ENCODE peak calls at places on chromosomes 11 and 22, in seven cellular contexts. V is fibroblast of mammary gland, J is fibroblast of pulmonary artery, I is sigmoid colon, L is AG09309, H is OCI-LY7, U is PC-3. R is an unnamed sample.

GRCh38 chr11:119155733-119156492 is 7.1 kb downstream of the ABCG4 start:
- DNase-seq in H (peak; percentile 45), V (peak; percentile 12), L (no peak), U (peak; percentile 36), J (no peak), I (no peak), R (no peak)

GRCh38 chr11:87463486-87464102 is 425.9 kb downstream of the TMEM135 start:
- DNase-seq in L (no peak), I (no peak), J (peak; percentile 5), H (peak; percentile 71), V (peak; percentile 17), U (peak; percentile 84), R (peak; percentile 33)

GRCh38 chr11:44804449-44805151 is 77.8 kb downstream of the TSPAN18 start:
- DNase-seq in I (no peak), V (no peak), H (no peak), J (no peak), U (no peak), L (no peak), R (no peak)

GRCh38 chr11:7457211-7457610 is 28.1 kb upstream of the OLFML1 start:
- DNase-seq in J (no peak), L (peak; percentile 76), V (peak; percentile 60), I (no peak), U (peak; percentile 59), H (no peak), R (peak; percentile 3)

GRCh38 chr11:106304274-106304673 is 226.8 kb downstream of the AASDHPPT start:
- DNase-seq in J (peak; percentile 53), U (no peak), H (no peak), L (peak; percentile 7), I (no peak), V (peak; percentile 47), R (peak; percentile 76)

GRCh38 chr22:50677493-50678217 is 5.0 kb downstream of the SHANK3 start:
- DNase-seq in I (no peak), H (no peak), L (no peak), U (no peak), J (no peak), V (no peak), R (no peak)

GRCh38 chr11:134124660-134125451 is 56.0 kb downstream of the JAM3 start:
- DNase-seq in L (no peak), J (peak; percentile 66), H (no peak), I (peak; percentile 75), U (no peak), V (peak; percentile 66), R (peak; percentile 37)

GRCh38 chr11:11243790-11244469 is 109.1 kb downstream of the CSNK2A3 start:
- DNase-seq in V (no peak), I (no peak), J (peak; percentile 6), U (no peak), L (no peak), H (peak; percentile 87), R (peak; percentile 16)

GRCh38 chr11:67410369-67410831 is 5.1 kb upstream of the CARNS1 start:
- DNase-seq in I (no peak), L (no peak), H (no peak), J (no peak), V (no peak), U (no peak), R (no peak)

GRCh38 chr11:12133539-12134238 is 23.3 kb downstream of the MICAL2 start:
- DNase-seq in J (no peak), V (no peak), I (no peak), L (no peak), U (no peak), H (no peak), R (no peak)

GRCh38 chr22:37062366-37062655 is 10.8 kb downstream of the KCTD17 start:
- DNase-seq in L (no peak), I (no peak), H (no peak), U (no peak), J (no peak), V (no peak), R (no peak)

GRCh38 chr11:112785717-112786116 is 175.5 kb upstream of the NCAM1 start:
- DNase-seq in I (no peak), L (peak; percentile 31), U (no peak), J (peak; percentile 66), H (no peak), V (peak; percentile 62), R (no peak)

GRCh38 chr22:35477911-35478582 is 62.6 kb upstream of the RASD2 start:
- DNase-seq in I (peak; percentile 95), H (no peak), J (peak; percentile 73), V (peak; percentile 90), L (peak; percentile 32), U (peak; percentile 96), R (peak; percentile 23)

GRCh38 chr11:120137611-120138521 is at the start of gene TRIM29:
- DNase-seq in H (no peak), V (no peak), U (peak; percentile 76), J (no peak), I (peak; percentile 48), L (no peak), R (no peak)

GRCh38 chr11:22433066-22433450 is 94.9 kb downstream of the SLC17A6 start:
- DNase-seq in U (no peak), L (no peak), V (no peak), I (no peak), J (no peak), H (no peak), R (peak; percentile 0)

GRCh38 chr11:12285106-12285505 is 92.3 kb upstream of the PARVA start:
- DNase-seq in V (peak; percentile 96), U (peak; percentile 88), I (no peak), L (peak; percentile 94), J (peak; percentile 88), H (no peak), R (peak; percentile 93)

GRCh38 chr22:46070215-46070721 is 80.1 kb upstream of the PPARA start:
- DNase-seq in L (no peak), I (peak; percentile 91), V (peak; percentile 68), J (peak; percentile 62), U (peak; percentile 45), H (peak; percentile 29), R (no peak)

GRCh38 chr22:32660292-32660691 is 141.2 kb upstream of the TIMP3 start:
- DNase-seq in V (peak; percentile 73), H (peak; percentile 66), U (peak; percentile 16), L (no peak), I (peak; percentile 84), J (peak; percentile 78), R (peak; percentile 47)

DNA sequence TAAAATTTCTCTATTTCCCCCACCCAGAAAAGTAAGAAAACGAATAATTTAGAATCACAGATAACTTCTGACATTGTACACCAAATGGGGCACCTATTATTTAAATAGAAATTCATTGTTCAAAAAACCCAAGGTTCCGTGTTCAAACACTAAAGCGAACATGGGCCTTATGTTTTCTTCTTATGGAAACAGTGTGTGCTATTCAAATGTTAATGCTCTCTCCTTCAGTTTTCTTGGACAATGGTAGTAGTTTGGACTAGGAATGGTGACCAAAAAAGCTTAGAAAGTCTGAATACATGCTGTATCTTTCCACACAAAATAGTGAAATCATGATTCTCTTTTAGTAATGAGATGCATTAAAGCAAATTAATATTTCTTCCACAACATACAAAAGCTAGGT is 33.7 kb downstream of the VSIG10L2 start:
- DNase-seq in L (no peak), V (no peak), H (no peak), J (no peak), U (no peak), I (no peak), R (no peak)
- H3K4me3 ChIP-seq in L (no peak overlapping the region), V (no peak overlapping the region), H (no peak overlapping the region), J (no peak overlapping the region), U (no peak overlapping the region), I (no peak overlapping the region), R (no peak overlapping the region)

DNA sequence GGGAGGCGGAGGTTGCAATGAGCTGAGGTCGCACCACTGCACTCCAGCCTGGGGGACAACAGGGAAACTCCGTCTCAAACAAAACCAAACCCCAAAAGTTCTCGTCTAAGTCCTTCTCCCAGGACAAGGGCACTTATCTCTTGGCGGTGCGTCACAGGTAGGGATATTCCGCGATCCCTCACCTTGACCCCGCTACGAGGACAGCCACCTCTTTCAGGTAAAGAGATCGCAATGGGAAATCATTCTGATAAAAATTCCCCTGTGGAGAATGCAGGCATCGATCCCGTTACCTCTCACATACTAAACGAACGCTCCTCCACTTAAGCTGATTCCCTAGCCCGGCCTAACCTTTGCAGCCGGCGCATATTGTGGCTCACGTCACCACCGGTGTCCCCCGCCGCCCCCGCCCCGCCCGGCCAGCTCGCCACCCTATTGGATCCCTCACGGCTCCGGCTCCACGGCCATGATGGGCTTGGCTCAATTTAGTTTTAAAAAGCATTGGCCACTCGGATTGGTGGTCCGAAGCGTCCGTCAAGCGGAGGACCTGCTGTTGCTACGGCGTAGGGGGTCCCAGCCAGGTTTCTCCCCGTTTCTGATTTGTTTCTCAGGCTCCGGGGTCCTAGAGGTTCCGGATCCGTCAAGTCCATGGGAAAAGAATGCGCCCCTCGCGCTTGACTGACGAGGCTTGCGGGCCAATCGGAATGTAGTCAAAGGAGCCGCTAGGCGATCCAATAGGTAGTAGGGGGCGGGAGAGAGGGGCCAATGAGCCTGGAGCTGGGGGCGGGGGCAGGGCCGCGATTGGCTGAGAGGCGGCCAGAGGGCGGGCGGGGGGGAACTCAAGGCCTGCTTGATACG is 439 bp upstream of the PPP6R3 start:
- DNase-seq in V (peak; percentile 97), I (peak; percentile 99), H (peak; percentile 98), L (peak; percentile 97), U (peak; percentile 98), J (peak; percentile 100), R (peak; percentile 99)
- TF ChIP-seq CTCF in V (no peak), I (no peak), H (no peak), L (no peak), U (no peak), J (no peak), R (no peak)

GRCh38 chr22:30223303-30223702 is 23.3 kb downstream of the LIF start:
- DNase-seq in J (no peak), U (no peak), L (no peak), H (no peak), I (no peak), V (no peak), R (no peak)

GRCh38 chr22:30224161-30224857 is 22.2 kb downstream of the LIF start:
- DNase-seq in J (no peak), U (peak; percentile 79), V (no peak), L (no peak), I (no peak), H (no peak), R (no peak)

GRCh38 chr22:30220338-30221009 is 26.1 kb downstream of the LIF start:
- DNase-seq in L (no peak), H (no peak), I (no peak), J (no peak), V (no peak), U (no peak), R (no peak)

GRCh38 chr22:30221121-30221992 is 25.2 kb downstream of the LIF start:
- DNase-seq in L (no peak), J (no peak), U (no peak), H (peak; percentile 61), I (no peak), V (no peak), R (no peak)

GRCh38 chr22:30222321-30222720 is 24.2 kb downstream of the LIF start:
- DNase-seq in H (no peak), U (no peak), I (no peak), V (no peak), J (no peak), L (no peak), R (no peak)
- H3K4me3 ChIP-seq in H (no peak overlapping the region), U (no peak overlapping the region), I (no peak overlapping the region), V (no peak overlapping the region), J (no peak overlapping the region), L (no peak overlapping the region), R (no peak overlapping the region)

GRCh38 chr11:63747006-63747405 is 21.6 kb downstream of the ZFTA start:
- DNase-seq in L (no peak), U (no peak), H (no peak), I (no peak), V (peak; percentile 57), J (peak; percentile 36), R (no peak)

GRCh38 chr11:63749624-63750023 is 19.0 kb downstream of the ZFTA start:
- DNase-seq in J (no peak), L (no peak), H (no peak), U (no peak), I (no peak), V (no peak), R (no peak)

GRCh38 chr11:63745304-63746170 is 23.0 kb downstream of the ZFTA start:
- DNase-seq in U (peak; percentile 33), J (peak; percentile 33), H (peak; percentile 12), L (no peak), I (no peak), V (no peak), R (no peak)
- TF ChIP-seq CTCF in U (peak; percentile 65), J (peak; percentile 25), H (peak; percentile 64), L (no peak), I (no peak), V (peak; percentile 31), R (peak; percentile 27)

R was measured in brain microvascular endothelial cell.